ENCODE peak calls at places on chromosomes 3 and 15, in six cellular contexts. One of them, this sample, is unnamed.
A peak's percentile ranks its signal among the peaks of the same experiment; 100 is the strongest.

GRCh38 chr15:92112180-92112579 is 258.7 kb downstream of the SLCO3A1 start:
- DNase-seq in left lung: no peak
- DNase-seq in tibial nerve: no peak
- DNase-seq in left ventricle myocardium inferior: no peak
- DNase-seq in MM.1S: no peak
- DNase-seq in pancreas: no peak
- DNase-seq in this sample: peak; percentile 19

GRCh38 chr3:42071720-42072582 is 19.2 kb upstream of the TRAK1 start:
- DNase-seq in left lung: peak; percentile 59
- DNase-seq in tibial nerve: no peak
- DNase-seq in left ventricle myocardium inferior: peak; percentile 81
- DNase-seq in MM.1S: peak; percentile 85
- DNase-seq in pancreas: peak; percentile 49
- DNase-seq in this sample: peak; percentile 81

GRCh38 chr3:169602482-169602881 is 61.0 kb downstream of the MECOM start:
- DNase-seq in left lung: no peak
- DNase-seq in tibial nerve: no peak
- DNase-seq in left ventricle myocardium inferior: no peak
- DNase-seq in MM.1S: no peak
- DNase-seq in pancreas: no peak
- DNase-seq in this sample: no peak

GRCh38 chr3:159322322-159322939 is 520.6 kb downstream of the MFSD1 start:
- DNase-seq in left lung: no peak
- DNase-seq in tibial nerve: no peak
- DNase-seq in left ventricle myocardium inferior: peak; percentile 38
- DNase-seq in MM.1S: peak; percentile 56
- DNase-seq in pancreas: no peak
- DNase-seq in this sample: peak; percentile 22

GRCh38 chr3:8713901-8714759 is 19.5 kb upstream of the CAV3 start:
- DNase-seq in left lung: no peak
- DNase-seq in tibial nerve: no peak
- DNase-seq in left ventricle myocardium inferior: no peak
- DNase-seq in MM.1S: no peak
- DNase-seq in pancreas: no peak
- DNase-seq in this sample: no peak

GRCh38 chr3:28186748-28187147 is 54.7 kb upstream of the CMC1 start:
- DNase-seq in left lung: no peak
- DNase-seq in tibial nerve: no peak
- DNase-seq in left ventricle myocardium inferior: no peak
- DNase-seq in MM.1S: no peak
- DNase-seq in pancreas: no peak
- DNase-seq in this sample: no peak

GRCh38 chr3:42778644-42779043 is 5.6 kb upstream of the CCDC13 start:
- DNase-seq in left lung: no peak
- DNase-seq in tibial nerve: no peak
- DNase-seq in left ventricle myocardium inferior: no peak
- DNase-seq in MM.1S: no peak
- DNase-seq in pancreas: no peak
- DNase-seq in this sample: no peak

GRCh38 chr3:126742057-126742456 is 38.0 kb downstream of the CHCHD6 start:
- DNase-seq in left lung: no peak
- DNase-seq in tibial nerve: no peak
- DNase-seq in left ventricle myocardium inferior: no peak
- DNase-seq in MM.1S: no peak
- DNase-seq in pancreas: no peak
- DNase-seq in this sample: no peak

GRCh38 chr3:36804295-36805055 is 40.1 kb upstream of the DCLK3 start:
- DNase-seq in left lung: no peak
- DNase-seq in tibial nerve: no peak
- DNase-seq in left ventricle myocardium inferior: no peak
- DNase-seq in MM.1S: no peak
- DNase-seq in pancreas: no peak
- DNase-seq in this sample: no peak

GRCh38 chr15:39140060-39140604 is 440.7 kb upstream of the THBS1 start:
- DNase-seq in left lung: no peak
- DNase-seq in tibial nerve: no peak
- DNase-seq in left ventricle myocardium inferior: no peak
- DNase-seq in MM.1S: no peak
- DNase-seq in pancreas: no peak
- DNase-seq in this sample: no peak

GRCh38 chr15:22895465-22896190 is 57.2 kb downstream of the NIPA2 start:
- DNase-seq in left lung: no peak
- DNase-seq in tibial nerve: no peak
- DNase-seq in left ventricle myocardium inferior: no peak
- DNase-seq in MM.1S: no peak
- DNase-seq in pancreas: no peak
- DNase-seq in this sample: no peak

GRCh38 chr3:73432021-73432722 is 192.6 kb downstream of the PDZRN3 start:
- DNase-seq in left lung: no peak
- DNase-seq in tibial nerve: no peak
- DNase-seq in left ventricle myocardium inferior: no peak
- DNase-seq in MM.1S: peak; percentile 52
- DNase-seq in pancreas: no peak
- DNase-seq in this sample: no peak

GRCh38 chr3:122512284-122512683 is 2.5 kb downstream of the KPNA1 start:
- DNase-seq in left lung: no peak
- DNase-seq in tibial nerve: no peak
- DNase-seq in left ventricle myocardium inferior: no peak
- DNase-seq in MM.1S: no peak
- DNase-seq in pancreas: no peak
- DNase-seq in this sample: no peak

GRCh38 chr3:117350386-117350785 is 640.8 kb downstream of the TUSC7 start:
- DNase-seq in left lung: no peak
- DNase-seq in tibial nerve: no peak
- DNase-seq in left ventricle myocardium inferior: no peak
- DNase-seq in MM.1S: no peak
- DNase-seq in pancreas: no peak
- DNase-seq in this sample: no peak

GRCh38 chr3:59432676-59433075 is 382.9 kb upstream of the CFAP20DC start:
- DNase-seq in left lung: no peak
- DNase-seq in tibial nerve: no peak
- DNase-seq in left ventricle myocardium inferior: no peak
- DNase-seq in MM.1S: no peak
- DNase-seq in pancreas: no peak
- DNase-seq in this sample: no peak

GRCh38 chr3:52782412-52783210 is 5.2 kb downstream of the ITIH1 start:
- DNase-seq in left lung: peak; percentile 25
- DNase-seq in tibial nerve: no peak
- DNase-seq in left ventricle myocardium inferior: no peak
- DNase-seq in MM.1S: no peak
- DNase-seq in pancreas: peak; percentile 9
- DNase-seq in this sample: no peak

GRCh38 chr3:194397757-194398312 is 1.2 kb downstream of the GP5 start:
- DNase-seq in left lung: no peak
- DNase-seq in tibial nerve: no peak
- DNase-seq in left ventricle myocardium inferior: no peak
- DNase-seq in MM.1S: no peak
- DNase-seq in pancreas: no peak
- DNase-seq in this sample: no peak

GRCh38 chr3:151404316-151404715 is 19.8 kb upstream of the P2RY12 start:
- DNase-seq in left lung: no peak
- DNase-seq in tibial nerve: no peak
- DNase-seq in left ventricle myocardium inferior: no peak
- DNase-seq in MM.1S: no peak
- DNase-seq in pancreas: no peak
- DNase-seq in this sample: no peak

DNA sequence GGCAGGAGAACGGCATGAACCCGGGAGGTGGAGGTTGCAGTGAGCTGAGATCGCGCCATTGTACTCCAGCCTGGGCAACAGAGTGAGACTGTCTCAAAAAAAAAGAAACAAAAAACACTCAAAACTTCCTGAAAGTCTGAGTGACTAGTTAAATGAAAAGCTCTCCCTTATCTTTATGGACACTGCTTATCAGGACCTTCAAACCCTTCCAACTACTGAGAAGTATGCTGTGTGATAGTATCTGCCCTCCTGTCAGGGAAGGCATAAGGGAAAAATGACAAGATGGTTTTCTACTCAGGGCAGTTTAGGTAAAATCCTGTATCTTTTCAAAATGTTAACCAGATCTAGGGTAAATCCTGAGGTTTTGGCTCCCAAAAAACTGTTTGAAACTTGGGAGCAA is 21.8 kb downstream of the EMC7 start:
- DNase-seq in left lung: no peak
- DNase-seq in tibial nerve: no peak
- DNase-seq in left ventricle myocardium inferior: no peak
- DNase-seq in MM.1S: no peak
- DNase-seq in pancreas: no peak
- DNase-seq in this sample: no peak
- H3K27ac ChIP-seq in left lung: no peak overlapping the region
- H3K27ac ChIP-seq in tibial nerve: no peak overlapping the region
- H3K27ac ChIP-seq in left ventricle myocardium inferior: no peak overlapping the region
- H3K27ac ChIP-seq in MM.1S: no peak overlapping the region
- H3K27ac ChIP-seq in pancreas: no peak overlapping the region
- H3K27ac ChIP-seq in this sample: no peak overlapping the region

DNA sequence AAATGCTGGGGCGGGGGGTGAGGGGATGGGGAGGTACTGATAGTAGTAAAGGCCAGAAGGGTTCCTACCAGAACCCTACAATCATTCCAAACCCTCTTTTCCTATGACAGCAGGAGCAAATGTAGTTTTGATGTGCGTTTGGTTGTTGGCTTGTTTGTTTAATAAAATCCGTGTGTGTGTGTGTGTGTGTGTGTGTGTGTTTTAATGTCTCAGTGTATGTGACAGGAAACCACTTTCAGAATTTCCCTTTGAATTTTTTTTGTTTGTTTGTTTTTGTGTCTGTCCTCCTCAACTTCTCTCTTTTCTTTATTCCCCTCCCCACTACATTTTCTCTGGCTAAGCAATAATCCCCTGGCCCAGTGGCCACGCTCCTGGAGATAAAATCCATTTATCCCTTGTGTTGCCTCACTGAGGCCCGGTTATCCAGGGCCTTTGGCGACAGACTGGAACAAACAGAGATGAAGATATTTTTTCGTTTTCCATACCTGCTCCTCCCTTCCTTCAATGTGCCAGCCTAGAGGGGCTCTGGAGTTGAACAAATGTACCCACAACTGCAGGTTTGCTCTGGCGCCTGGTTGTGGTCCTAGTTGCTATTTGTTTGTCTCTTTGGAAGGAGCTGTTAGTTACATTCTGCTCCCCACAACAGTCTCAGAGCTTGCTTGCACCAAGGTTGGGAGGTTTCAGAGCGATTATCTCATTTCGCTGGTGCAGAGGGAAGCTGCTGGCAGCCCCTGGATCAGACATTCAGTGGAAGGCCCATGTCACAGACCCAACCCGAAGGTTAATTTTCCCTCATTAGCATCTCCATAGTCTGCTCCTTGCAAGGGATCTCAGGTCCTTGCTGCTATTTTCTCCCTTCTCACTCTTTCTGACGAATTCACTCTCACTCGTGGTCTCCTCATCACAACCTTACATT is 17.9 kb downstream of the NR2F2 start:
- DNase-seq in left lung: no peak
- DNase-seq in tibial nerve: no peak
- DNase-seq in left ventricle myocardium inferior: no peak
- DNase-seq in MM.1S: no peak
- DNase-seq in pancreas: no peak
- DNase-seq in this sample: no peak
- H3K27ac ChIP-seq in left lung: peak overlapping the region; percentile 88
- H3K27ac ChIP-seq in tibial nerve: peak overlapping the region; percentile 99
- H3K27ac ChIP-seq in left ventricle myocardium inferior: peak overlapping the region; percentile 96
- H3K27ac ChIP-seq in MM.1S: no peak overlapping the region
- H3K27ac ChIP-seq in pancreas: no peak overlapping the region
- H3K27ac ChIP-seq in this sample: no peak overlapping the region

DNA sequence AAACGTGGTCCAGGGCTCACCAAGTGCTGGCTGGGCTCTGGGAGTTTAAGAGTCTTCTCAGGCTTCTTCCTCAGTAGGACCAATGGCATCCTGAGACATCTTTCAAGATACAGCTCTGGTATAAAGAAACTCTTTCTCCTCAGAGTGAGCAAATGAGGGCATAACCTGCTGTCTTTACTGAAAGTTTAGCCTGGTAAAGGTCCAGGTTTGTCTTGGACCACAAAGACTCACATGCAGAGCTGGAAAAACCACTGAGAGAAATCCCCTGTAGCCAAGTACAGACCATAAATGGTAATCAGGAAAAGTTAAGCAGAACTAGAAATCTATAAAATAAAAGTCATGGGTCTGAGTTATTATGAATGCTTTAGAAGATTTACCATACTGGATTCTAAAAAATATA is 23.1 kb downstream of the CD47 start:
- DNase-seq in left lung: no peak
- DNase-seq in tibial nerve: no peak
- DNase-seq in left ventricle myocardium inferior: no peak
- DNase-seq in MM.1S: no peak
- DNase-seq in pancreas: no peak
- DNase-seq in this sample: no peak
- H3K27ac ChIP-seq in left lung: no peak overlapping the region
- H3K27ac ChIP-seq in tibial nerve: no peak overlapping the region
- H3K27ac ChIP-seq in left ventricle myocardium inferior: no peak overlapping the region
- H3K27ac ChIP-seq in MM.1S: no peak overlapping the region
- H3K27ac ChIP-seq in pancreas: no peak overlapping the region
- H3K27ac ChIP-seq in this sample: no peak overlapping the region

GRCh38 chr3:128781164-128781563 is 55.2 kb downstream of the RAB7A start:
- DNase-seq in left lung: no peak
- DNase-seq in tibial nerve: no peak
- DNase-seq in left ventricle myocardium inferior: no peak
- DNase-seq in MM.1S: no peak
- DNase-seq in pancreas: no peak
- DNase-seq in this sample: no peak

GRCh38 chr3:128783774-128784173 is 57.8 kb downstream of the RAB7A start:
- DNase-seq in left lung: no peak
- DNase-seq in tibial nerve: no peak
- DNase-seq in left ventricle myocardium inferior: no peak
- DNase-seq in MM.1S: no peak
- DNase-seq in pancreas: no peak
- DNase-seq in this sample: no peak

GRCh38 chr3:128784228-128784627 is 58.2 kb downstream of the RAB7A start:
- DNase-seq in left lung: no peak
- DNase-seq in tibial nerve: no peak
- DNase-seq in left ventricle myocardium inferior: peak; percentile 49
- DNase-seq in MM.1S: no peak
- DNase-seq in pancreas: no peak
- DNase-seq in this sample: peak; percentile 45

GRCh38 chr3:128780438-128780837 is 54.5 kb downstream of the RAB7A start:
- DNase-seq in left lung: no peak
- DNase-seq in tibial nerve: no peak
- DNase-seq in left ventricle myocardium inferior: no peak
- DNase-seq in MM.1S: no peak
- DNase-seq in pancreas: no peak
- DNase-seq in this sample: no peak

GRCh38 chr3:128782282-128783146 is 56.5 kb downstream of the RAB7A start:
- DNase-seq in left lung: no peak
- DNase-seq in tibial nerve: no peak
- DNase-seq in left ventricle myocardium inferior: no peak
- DNase-seq in MM.1S: no peak
- DNase-seq in pancreas: no peak
- DNase-seq in this sample: no peak
- H3K27ac ChIP-seq in left lung: no peak overlapping the region
- H3K27ac ChIP-seq in tibial nerve: no peak overlapping the region
- H3K27ac ChIP-seq in left ventricle myocardium inferior: peak overlapping the region; percentile 78
- H3K27ac ChIP-seq in MM.1S: no peak overlapping the region
- H3K27ac ChIP-seq in pancreas: no peak overlapping the region
- H3K27ac ChIP-seq in this sample: no peak overlapping the region

DNA sequence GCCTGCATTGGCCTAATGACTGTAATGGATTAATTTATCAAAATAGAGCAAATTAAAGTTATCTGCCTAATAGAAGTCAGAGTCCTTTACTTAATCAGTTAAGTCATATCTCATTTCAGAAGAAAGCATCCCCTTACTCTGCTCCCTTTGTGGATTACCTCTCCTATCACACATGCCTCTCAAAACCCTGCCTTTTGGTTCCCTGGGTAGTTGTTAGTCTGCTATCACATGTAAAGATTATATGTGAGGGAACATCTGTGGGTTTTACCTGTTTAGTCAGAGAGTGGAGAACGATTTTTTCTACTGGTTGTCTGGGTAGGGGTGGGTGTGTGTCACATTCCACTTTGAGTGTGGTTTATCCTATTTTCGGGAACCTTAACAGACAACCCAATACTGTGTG is 16.4 kb downstream of the UBE2E2 start:
- DNase-seq in left lung: no peak
- DNase-seq in tibial nerve: no peak
- DNase-seq in left ventricle myocardium inferior: no peak
- DNase-seq in MM.1S: no peak
- DNase-seq in pancreas: no peak
- DNase-seq in this sample: no peak
- H3K27ac ChIP-seq in left lung: no peak overlapping the region
- H3K27ac ChIP-seq in tibial nerve: peak overlapping the region; percentile 20
- H3K27ac ChIP-seq in left ventricle myocardium inferior: no peak overlapping the region
- H3K27ac ChIP-seq in MM.1S: peak overlapping the region; percentile 19
- H3K27ac ChIP-seq in pancreas: no peak overlapping the region
- H3K27ac ChIP-seq in this sample: no peak overlapping the region

This sample was measured in substantia nigra.